ENCODE peak calls at places on chromosomes 6 and 20, in five cellular contexts. S is neural progenitor cell, X is hepatocyte, J is MM.1S, T is SK-N-SH. F is an unnamed sample.

GRCh38 chr6:64732888-64733287 is 974.1 kb downstream of the EYS start:
- DNase-seq in S (peak), X (no peak), J (no peak), T (no peak), F (no peak)

GRCh38 chr20:33251496-33251895 is 15.7 kb downstream of the BPIFA1 start:
- DNase-seq in S (no peak), X (no peak), J (no peak), T (no peak), F (no peak)

GRCh38 chr6:90154666-90155065 is 142.0 kb downstream of the BACH2 start:
- DNase-seq in S (peak), X (no peak), J (no peak), T (no peak), F (no peak)

GRCh38 chr6:127115032-127115661 is 3.3 kb upstream of the RSPO3 start:
- DNase-seq in S (no peak), X (no peak), J (no peak), T (no peak), F (no peak)

GRCh38 chr20:25067102-25067987 is 9.4 kb upstream of the ACSS1 start:
- DNase-seq in S (no peak), X (no peak), J (no peak), T (no peak), F (no peak)

GRCh38 chr6:35218021-35218420 is 4.3 kb downstream of the SCUBE3 start:
- DNase-seq in S (no peak), X (peak), J (no peak), T (no peak), F (no peak)

GRCh38 chr20:5065489-5066383 is 54.0 kb downstream of the PCNA start:
- DNase-seq in S (no peak), X (no peak), J (no peak), T (no peak), F (no peak)

GRCh38 chr20:4870906-4871305 is 130.4 kb downstream of the SLC23A2 start:
- DNase-seq in S (no peak), X (no peak), J (no peak), T (no peak), F (no peak)

GRCh38 chr6:13604135-13604534 is 11.0 kb upstream of the NOL7 start:
- DNase-seq in S (no peak), X (no peak), J (no peak), T (no peak), F (no peak)

GRCh38 chr20:10609276-10609675 is 64.5 kb downstream of the JAG1 start:
- DNase-seq in S (no peak), X (no peak), J (no peak), T (no peak), F (no peak)

GRCh38 chr6:158467923-158468322 is 92.0 kb upstream of the TMEM181 start:
- DNase-seq in S (peak), X (no peak), J (no peak), T (no peak), F (no peak)

GRCh38 chr6:158767714-158768113 is 51.5 kb downstream of the EZR start:
- DNase-seq in S (no peak), X (no peak), J (no peak), T (no peak), F (no peak)

GRCh38 chr20:40991181-40991889 is 37.3 kb upstream of the TOP1 start:
- DNase-seq in S (no peak), X (no peak), J (peak), T (no peak), F (peak)

GRCh38 chr20:20814685-20815084 is 102.2 kb upstream of the RALGAPA2 start:
- DNase-seq in S (peak), X (peak), J (no peak), T (no peak), F (no peak)

GRCh38 chr6:47047479-47048411 is 5.6 kb upstream of the ADGRF1 start:
- DNase-seq in S (peak), X (peak), J (peak), T (peak), F (peak)

GRCh38 chr6:5334341-5334740 is 73.0 kb downstream of the FARS2 start:
- DNase-seq in S (no peak), X (no peak), J (no peak), T (no peak), F (no peak)

GRCh38 chr20:15930324-15931305 is 642.6 kb downstream of the KIF16B start:
- DNase-seq in S (peak), X (peak), J (no peak), T (peak), F (peak)

GRCh38 chr6:129312865-129313264 is 397.1 kb downstream of the ARHGAP18 start:
- DNase-seq in S (no peak), X (no peak), J (no peak), T (no peak), F (no peak)

GRCh38 chr20:3781153-3781910 is at the start of gene SPEF1:
- DNase-seq in S (peak), X (peak), J (peak), T (peak), F (peak)

GRCh38 chr6:112037783-112038216 is 16.1 kb upstream of the CCN6 start:
- DNase-seq in S (no peak), X (peak), J (no peak), T (no peak), F (no peak)

GRCh38 chr20:42936482-42936881 is 253.2 kb downstream of the PTPRT start:
- DNase-seq in S (no peak), X (no peak), J (no peak), T (no peak), F (no peak)

GRCh38 chr6:144768676-144769599 is 483.8 kb downstream of the UTRN start:
- DNase-seq in S (no peak), X (no peak), J (no peak), T (no peak), F (no peak)

GRCh38 chr6:62175195-62175594 is 110.8 kb downstream of the KHDRBS2 start:
- DNase-seq in S (no peak), X (no peak), J (no peak), T (no peak), F (no peak)

GRCh38 chr6:37865534-37865933 is 46.0 kb downstream of the ZFAND3 start:
- DNase-seq in S (no peak), X (no peak), J (no peak), T (no peak), F (no peak)

GRCh38 chr20:33301192-33301930 is 18.3 kb downstream of the BPIFB1 start:
- DNase-seq in S (no peak), X (no peak), J (no peak), T (no peak), F (peak)

GRCh38 chr20:14178952-14179351 is 158.5 kb downstream of the FLRT3 start:
- DNase-seq in S (no peak), X (no peak), J (no peak), T (no peak), F (no peak)

GRCh38 chr20:38032585-38033329 is 499 bp downstream of the TTI1 start:
- DNase-seq in S (peak), X (no peak), J (no peak), T (no peak), F (peak)

GRCh38 chr6:6870914-6871313 is 236.8 kb upstream of the RREB1 start:
- DNase-seq in S (no peak), X (no peak), J (no peak), T (no peak), F (no peak)

GRCh38 chr6:17470953-17471335 is 77.5 kb downstream of the CAP2 start:
- DNase-seq in S (no peak), X (peak), J (no peak), T (no peak), F (no peak)

GRCh38 chr6:125906158-125906998 is 50.2 kb upstream of the HINT3 start:
- DNase-seq in S (peak), X (peak), J (peak), T (peak), F (peak)

GRCh38 chr6:26431258-26432162 is 8.8 kb upstream of the BTN3A3 start:
- DNase-seq in S (no peak), X (no peak), J (no peak), T (no peak), F (no peak)

GRCh38 chr6:168030881-168031280 is 33.4 kb downstream of the KIF25 start:
- DNase-seq in S (no peak), X (no peak), J (no peak), T (no peak), F (no peak)

GRCh38 chr6:147279423-147279822 is 75.2 kb downstream of the STXBP5 start:
- DNase-seq in S (no peak), X (no peak), J (no peak), T (no peak), F (no peak)

GRCh38 chr6:89895273-89895874 is 1.1 kb downstream of the GJA10 start:
- DNase-seq in S (peak), X (peak), J (no peak), T (peak), F (no peak)

GRCh38 chr6:36075656-36076055 is 48.0 kb downstream of the MAPK14 start:
- DNase-seq in S (no peak), X (peak), J (no peak), T (peak), F (peak)

GRCh38 chr6:143564484-143565017 is 53.0 kb upstream of the FUCA2 start:
- DNase-seq in S (no peak), X (no peak), J (no peak), T (no peak), F (no peak)

GRCh38 chr6:109788687-109789086 is 97.6 kb downstream of the FIG4 start:
- DNase-seq in S (no peak), X (no peak), J (no peak), T (no peak), F (no peak)

GRCh38 chr20:59253779-59254319 is 46.6 kb upstream of the EDN3 start:
- DNase-seq in S (peak), X (no peak), J (peak), T (peak), F (no peak)

GRCh38 chr6:137512768-137513605 is 18.8 kb upstream of the OLIG3 start:
- DNase-seq in S (peak), X (no peak), J (no peak), T (no peak), F (no peak)
- H3K27ac ChIP-seq in S (no peak), X (no peak), J (no peak), T (no peak), F (no peak)

GRCh38 chr20:51195990-51196389 is 173.1 kb upstream of the KCNG1 start:
- DNase-seq in S (no peak), X (no peak), J (no peak), T (no peak), F (no peak)
- TF ChIP-seq EZH2phosphoT487 in S (no peak), X (no peak), J (no peak), T (no peak), F (no peak)

GRCh38 chr6:54697423-54697822 is 149.1 kb upstream of the FAM83B start:
- DNase-seq in S (no peak), X (no peak), J (peak), T (no peak), F (no peak)
- H2AFZ ChIP-seq in S (peak), X (no peak), J (no peak), T (no peak), F (no peak)

GRCh38 chr20:50420380-50420779 is 89.8 kb upstream of the PTPN1 start:
- DNase-seq in S (no peak), X (no peak), J (no peak), T (no peak), F (no peak)

GRCh38 chr20:50423758-50424157 is 86.4 kb upstream of the PTPN1 start:
- DNase-seq in S (no peak), X (no peak), J (no peak), T (peak), F (no peak)

GRCh38 chr20:50418890-50419642 is 91.1 kb upstream of the PTPN1 start:
- DNase-seq in S (no peak), X (no peak), J (no peak), T (no peak), F (no peak)

GRCh38 chr20:50425076-50425475 is 85.1 kb upstream of the PTPN1 start:
- DNase-seq in S (no peak), X (no peak), J (no peak), T (peak), F (peak)

DNA sequence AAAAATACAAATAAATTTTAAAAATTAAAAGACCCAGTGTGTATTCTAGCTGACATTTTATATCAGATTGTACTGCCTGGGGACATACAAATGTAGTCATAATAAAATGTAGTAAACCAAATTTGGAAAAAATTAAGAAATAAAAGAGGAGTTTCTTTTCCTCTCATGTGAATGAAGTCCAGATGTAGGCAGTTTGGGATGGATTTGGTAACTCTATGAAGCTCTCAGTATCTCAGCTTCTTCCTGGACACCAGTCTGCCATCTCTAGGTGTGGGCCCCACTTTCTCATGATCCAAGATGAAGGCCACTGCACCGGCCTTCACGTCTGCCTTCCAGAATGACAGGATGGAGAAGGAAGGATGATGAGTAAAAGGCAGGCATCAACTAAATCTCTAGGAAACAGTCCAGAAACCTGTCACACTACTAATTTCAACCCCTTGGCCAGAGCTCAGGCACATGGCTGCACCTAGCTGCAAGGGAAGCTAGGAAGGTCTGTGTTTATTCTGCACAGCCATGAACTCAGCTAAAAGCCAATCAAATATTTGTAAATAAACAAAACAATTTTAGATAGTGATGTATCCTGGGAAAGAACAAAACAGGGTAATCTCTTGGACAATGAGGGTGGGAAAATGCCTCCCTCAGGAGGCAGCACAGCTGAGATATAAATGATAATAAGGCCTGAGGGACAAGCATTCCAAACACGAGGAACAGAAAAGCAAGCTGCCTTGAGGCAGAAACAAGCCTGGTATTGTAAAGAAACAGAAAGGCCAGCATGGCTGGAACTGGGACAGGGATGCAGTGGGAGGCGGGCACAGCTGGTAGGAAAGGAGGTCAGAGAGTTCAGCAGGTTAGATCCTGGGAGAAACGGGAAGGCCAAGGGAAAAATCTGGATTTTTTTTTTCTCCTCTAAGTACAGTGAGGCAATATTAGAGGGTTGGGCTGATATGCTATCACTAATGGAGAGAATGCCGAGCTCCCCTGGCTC is 88.5 kb upstream of the PTPN1 start:
- DNase-seq in S (no peak), X (no peak), J (no peak), T (no peak), F (no peak)
- H3K27ac ChIP-seq in S (no peak), X (peak), J (no peak), T (no peak), F (no peak)

DNA sequence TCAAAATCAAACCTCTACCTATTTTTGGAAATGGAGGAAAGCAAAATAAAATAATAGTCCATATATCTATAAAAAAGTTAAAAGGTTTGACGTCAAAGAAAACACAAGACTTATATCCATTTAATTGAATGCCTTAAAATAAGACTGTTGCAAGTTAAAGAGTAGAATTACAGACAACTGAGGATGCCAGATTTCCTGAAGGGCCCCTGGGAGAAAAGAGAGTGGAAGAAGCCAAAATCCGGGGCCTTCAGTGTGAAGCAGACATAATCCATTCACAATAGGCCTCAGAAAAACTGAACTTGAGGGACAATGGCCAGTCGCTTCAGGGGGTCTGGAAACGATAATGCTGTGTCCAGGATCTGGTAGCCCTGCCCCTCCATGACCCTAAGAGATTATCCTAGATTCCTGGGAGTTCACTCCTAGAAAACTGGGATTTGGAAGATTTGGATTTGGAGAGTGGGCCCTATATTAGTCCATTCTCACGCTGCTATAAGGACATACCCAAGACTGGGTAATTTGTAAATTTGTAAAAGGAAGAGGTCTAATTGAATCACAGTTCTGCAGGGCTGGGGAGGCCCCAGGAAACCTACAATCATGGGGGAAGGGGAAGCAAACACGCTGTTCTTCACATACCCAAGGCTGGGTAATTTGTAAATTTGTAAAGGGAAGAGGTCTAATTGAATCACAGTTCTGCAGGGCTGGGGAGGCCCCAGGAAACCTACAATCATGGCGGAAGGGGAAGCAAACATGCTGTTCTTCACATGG is 94.0 kb upstream of the SLC2A12 start:
- DNase-seq in S (peak), X (no peak), J (no peak), T (no peak), F (no peak)
- TF ChIP-seq EZH2phosphoT487 in S (no peak), X (no peak), J (no peak), T (no peak), F (no peak)

DNA sequence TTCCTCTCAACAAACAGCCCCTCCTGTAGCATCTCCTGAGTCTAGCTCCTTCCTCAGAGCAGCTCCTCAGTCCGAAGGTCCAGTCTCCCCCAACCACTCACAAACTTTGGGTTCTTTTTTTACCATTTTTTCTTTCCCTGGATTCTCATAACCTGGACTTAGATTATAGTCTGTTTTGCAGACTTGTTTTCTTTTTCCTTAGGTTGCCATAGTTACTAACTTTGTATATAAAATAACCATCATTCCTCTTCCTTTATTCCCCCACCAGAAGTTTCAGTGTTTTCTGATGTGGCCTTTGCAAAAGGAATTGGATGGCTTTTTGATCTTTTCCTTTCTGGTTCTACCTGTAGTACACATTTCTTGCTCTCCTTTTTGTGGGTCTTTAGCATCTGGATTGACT is 12.9 kb downstream of the STK35 start:
- DNase-seq in S (no peak), X (no peak), J (no peak), T (no peak), F (no peak)
- H2AFZ ChIP-seq in S (no peak), X (no peak), J (no peak), T (no peak), F (no peak)

GRCh38 chr20:48285656-48286055 is 500.4 kb upstream of the SULF2 start:
- DNase-seq in S (no peak), X (no peak), J (no peak), T (no peak), F (no peak)

GRCh38 chr20:48284837-48285236 is 499.6 kb upstream of the SULF2 start:
- DNase-seq in S (no peak), X (no peak), J (no peak), T (no peak), F (no peak)

GRCh38 chr20:48283470-48284110 is 498.3 kb upstream of the SULF2 start:
- DNase-seq in S (no peak), X (peak), J (no peak), T (no peak), F (no peak)

GRCh38 chr20:48278961-48279481 is 493.7 kb upstream of the SULF2 start:
- DNase-seq in S (no peak), X (no peak), J (no peak), T (no peak), F (peak)

DNA sequence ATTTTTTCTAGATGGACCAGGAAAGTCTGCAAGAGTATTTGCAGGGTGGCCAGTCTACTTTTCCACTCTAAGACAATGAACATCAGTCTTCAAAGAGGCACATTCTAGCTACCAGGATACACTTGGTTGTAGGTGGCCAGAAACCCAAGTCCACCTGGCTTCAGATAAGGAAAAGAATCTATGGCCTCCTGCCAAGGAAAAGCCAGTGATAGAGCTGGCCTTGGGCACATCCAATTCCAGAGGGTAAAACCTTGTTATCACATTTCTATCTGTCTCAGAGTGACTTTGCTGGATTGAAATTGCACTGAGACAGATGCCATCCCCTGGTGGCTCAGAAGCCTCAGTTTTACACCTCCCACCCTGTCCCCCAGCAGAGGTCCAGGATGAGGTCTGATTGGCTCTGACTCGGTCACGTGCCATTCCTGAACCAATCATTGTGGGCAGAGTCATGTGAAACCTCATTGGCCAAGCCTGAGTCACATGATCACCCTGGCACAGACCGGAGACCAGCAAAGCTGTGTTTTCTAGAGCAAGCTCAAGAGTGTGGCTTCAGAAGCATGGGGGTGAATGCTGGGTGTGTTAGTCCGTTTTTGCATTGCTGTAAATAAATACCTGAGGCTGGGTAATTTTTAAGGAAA is 497.4 kb upstream of the SULF2 start:
- DNase-seq in S (no peak), X (no peak), J (no peak), T (peak), F (peak)
- H3K27ac ChIP-seq in S (no peak), X (no peak), J (no peak), T (no peak), F (no peak)